ENCODE peak calls at places on chromosomes 12 and 14, in five cellular contexts. One of them, this sample, is unnamed.

GRCh38 chr12:76216585-76217472 is 131.4 kb downstream of the BBS10 start:
- DNase-seq in ascending aorta: no peak
- DNase-seq in aorta: no peak
- DNase-seq in CD4-positive, CD25-positive, alpha-beta regulatory T cell: no peak
- DNase-seq in A549: no peak
- DNase-seq in this sample: no peak

GRCh38 chr14:78754059-78754458 is 583.9 kb downstream of the NRXN3 start:
- DNase-seq in ascending aorta: no peak
- DNase-seq in aorta: no peak
- DNase-seq in CD4-positive, CD25-positive, alpha-beta regulatory T cell: no peak
- DNase-seq in A549: no peak
- DNase-seq in this sample: no peak

GRCh38 chr14:43795600-43796228 is 711.4 kb downstream of the FSCB start:
- DNase-seq in ascending aorta: no peak
- DNase-seq in aorta: no peak
- DNase-seq in CD4-positive, CD25-positive, alpha-beta regulatory T cell: no peak
- DNase-seq in A549: peak; percentile 25
- DNase-seq in this sample: peak; percentile 36

GRCh38 chr12:11884661-11885060 is 186.1 kb upstream of the BCL2L14 start:
- DNase-seq in ascending aorta: no peak
- DNase-seq in aorta: no peak
- DNase-seq in CD4-positive, CD25-positive, alpha-beta regulatory T cell: no peak
- DNase-seq in A549: peak; percentile 42
- DNase-seq in this sample: no peak

GRCh38 chr12:14403711-14404164 is 38.3 kb downstream of the ATF7IP start:
- DNase-seq in ascending aorta: peak; percentile 69
- DNase-seq in aorta: no peak
- DNase-seq in CD4-positive, CD25-positive, alpha-beta regulatory T cell: no peak
- DNase-seq in A549: peak; percentile 30
- DNase-seq in this sample: peak; percentile 67

GRCh38 chr12:127389923-127390322 is 877.0 kb upstream of the TMEM132C start:
- DNase-seq in ascending aorta: no peak
- DNase-seq in aorta: no peak
- DNase-seq in CD4-positive, CD25-positive, alpha-beta regulatory T cell: no peak
- DNase-seq in A549: peak; percentile 6
- DNase-seq in this sample: peak; percentile 53

GRCh38 chr12:49540229-49541139 is 1.7 kb downstream of the KCNH3 start:
- DNase-seq in ascending aorta: peak; percentile 61
- DNase-seq in aorta: peak; percentile 30
- DNase-seq in CD4-positive, CD25-positive, alpha-beta regulatory T cell: no peak
- DNase-seq in A549: no peak
- DNase-seq in this sample: no peak

GRCh38 chr12:24055747-24056146 is 106.3 kb upstream of the SOX5 start:
- DNase-seq in ascending aorta: no peak
- DNase-seq in aorta: no peak
- DNase-seq in CD4-positive, CD25-positive, alpha-beta regulatory T cell: no peak
- DNase-seq in A549: no peak
- DNase-seq in this sample: no peak

GRCh38 chr14:77133718-77134338 is 7.8 kb downstream of the ZDHHC22 start:
- DNase-seq in ascending aorta: no peak
- DNase-seq in aorta: peak; percentile 83
- DNase-seq in CD4-positive, CD25-positive, alpha-beta regulatory T cell: peak; percentile 66
- DNase-seq in A549: peak; percentile 49
- DNase-seq in this sample: peak; percentile 46

GRCh38 chr12:94618995-94619695 is 31.2 kb downstream of the TMCC3 start:
- DNase-seq in ascending aorta: no peak
- DNase-seq in aorta: no peak
- DNase-seq in CD4-positive, CD25-positive, alpha-beta regulatory T cell: peak; percentile 19
- DNase-seq in A549: peak; percentile 27
- DNase-seq in this sample: no peak

DNA sequence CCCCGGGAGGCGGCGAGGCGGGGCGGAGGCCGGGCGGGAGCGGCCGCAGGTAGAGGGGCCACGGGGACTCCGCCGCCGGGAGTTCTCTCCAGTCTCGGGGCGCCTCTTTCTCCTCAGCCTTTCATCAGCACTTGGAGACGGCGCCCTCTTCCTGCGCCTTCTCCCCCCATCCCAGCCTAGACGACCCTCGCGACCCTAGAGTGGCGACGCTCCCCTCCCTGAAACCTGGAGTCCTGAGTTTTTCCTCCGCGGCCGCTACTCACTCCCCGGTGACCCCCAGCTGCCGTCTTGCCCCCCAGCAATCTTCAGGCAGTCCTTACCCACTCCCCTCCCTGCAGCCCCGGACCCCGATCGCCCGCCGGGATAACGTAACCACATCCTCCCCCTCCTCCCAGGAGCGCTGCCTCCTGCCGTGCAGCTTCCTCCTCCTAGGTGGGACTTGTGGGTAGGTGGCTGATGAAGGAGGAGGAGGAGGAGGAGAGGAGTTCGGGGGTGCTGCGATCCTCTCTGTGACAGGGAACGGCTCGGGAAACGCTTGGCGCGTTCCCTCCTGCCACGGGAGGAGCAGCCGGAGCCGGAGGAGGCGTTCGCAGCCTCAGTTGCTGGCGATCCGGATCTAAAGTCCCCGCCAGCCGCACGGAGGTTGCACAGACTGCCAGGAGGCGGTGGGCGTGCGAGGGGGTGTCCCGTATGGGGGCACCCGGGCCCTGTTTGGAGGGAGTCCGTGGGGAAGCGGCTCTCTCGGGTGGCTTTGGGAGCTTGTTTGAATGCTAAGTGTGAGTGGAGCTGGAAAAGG is 889 bp downstream of the PLEKHA5 start:
- DNase-seq in ascending aorta: peak; percentile 64
- DNase-seq in aorta: peak; percentile 83
- DNase-seq in CD4-positive, CD25-positive, alpha-beta regulatory T cell: no peak
- DNase-seq in A549: peak; percentile 19
- DNase-seq in this sample: peak; percentile 42
- H3K27ac ChIP-seq in ascending aorta: peak overlapping the region; percentile 89
- H3K27ac ChIP-seq in aorta: peak overlapping the region; percentile 93
- H3K27ac ChIP-seq in CD4-positive, CD25-positive, alpha-beta regulatory T cell: no peak overlapping the region
- H3K27ac ChIP-seq in A549: peak overlapping the region; percentile 93
- H3K27ac ChIP-seq in this sample: peak overlapping the region; percentile 10

DNA sequence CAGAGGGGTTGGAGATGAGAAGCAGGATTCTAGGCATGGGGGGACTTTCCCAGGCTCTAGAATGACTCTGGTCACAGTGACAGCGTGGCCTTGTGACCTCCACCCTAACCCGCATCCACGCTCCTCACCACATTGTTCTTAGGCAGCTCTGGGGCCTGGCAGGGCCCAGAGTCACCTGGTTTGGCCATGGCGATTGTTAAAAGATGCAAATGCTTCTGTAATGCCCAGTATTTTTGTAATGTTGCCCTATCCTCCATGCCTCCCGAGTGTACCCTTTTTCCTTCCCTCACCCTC is 19.1 kb upstream of the EML1 start:
- DNase-seq in ascending aorta: no peak
- DNase-seq in aorta: no peak
- DNase-seq in CD4-positive, CD25-positive, alpha-beta regulatory T cell: no peak
- DNase-seq in A549: no peak
- DNase-seq in this sample: no peak
- H3K27ac ChIP-seq in ascending aorta: no peak overlapping the region
- H3K27ac ChIP-seq in aorta: no peak overlapping the region
- H3K27ac ChIP-seq in CD4-positive, CD25-positive, alpha-beta regulatory T cell: no peak overlapping the region
- H3K27ac ChIP-seq in A549: no peak overlapping the region
- H3K27ac ChIP-seq in this sample: peak overlapping the region; percentile 60

GRCh38 chr14:95530461-95531170 is 4.2 kb upstream of the GLRX5 start:
- DNase-seq in ascending aorta: no peak
- DNase-seq in aorta: no peak
- DNase-seq in CD4-positive, CD25-positive, alpha-beta regulatory T cell: no peak
- DNase-seq in A549: no peak
- DNase-seq in this sample: no peak
- H3K27ac ChIP-seq in ascending aorta: peak overlapping the region; percentile 53
- H3K27ac ChIP-seq in aorta: no peak overlapping the region
- H3K27ac ChIP-seq in CD4-positive, CD25-positive, alpha-beta regulatory T cell: no peak overlapping the region
- H3K27ac ChIP-seq in A549: no peak overlapping the region
- H3K27ac ChIP-seq in this sample: no peak overlapping the region

DNA sequence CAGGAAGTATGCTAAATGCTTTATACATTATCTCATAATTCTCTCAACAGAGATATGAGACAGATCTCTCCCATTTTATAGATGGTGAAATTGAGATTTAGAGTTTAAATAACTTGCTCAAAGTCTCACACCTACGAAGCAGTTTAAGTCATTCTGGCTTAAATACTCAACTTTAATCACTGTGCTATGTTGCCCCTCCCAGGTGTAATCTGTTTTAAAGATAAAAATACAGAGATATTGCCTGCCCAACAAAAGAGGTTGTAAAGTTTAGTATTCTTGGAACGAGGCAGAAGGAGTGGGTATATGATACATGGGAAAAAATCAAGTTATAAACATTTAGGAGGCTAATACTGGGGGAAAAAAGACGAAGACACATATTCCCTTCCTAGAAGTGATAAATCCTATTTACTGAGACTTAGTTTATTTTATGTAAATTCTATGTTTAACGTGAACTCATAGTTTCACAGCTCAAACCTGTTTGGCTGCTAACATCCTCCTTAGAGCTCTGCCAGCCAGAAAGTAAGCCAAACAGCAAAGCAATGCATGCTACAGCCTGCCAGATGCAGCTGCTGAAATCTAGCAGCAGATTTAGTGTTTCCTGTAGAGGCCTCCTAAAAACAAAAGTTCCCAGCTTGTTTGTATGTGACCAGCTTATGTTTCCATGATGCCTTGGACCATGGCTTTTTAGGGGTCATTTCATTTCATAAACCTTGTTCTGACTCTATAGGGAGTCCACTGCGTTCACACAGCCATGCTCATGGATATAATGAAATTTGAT is 157.0 kb upstream of the LRIG3 start:
- DNase-seq in ascending aorta: no peak
- DNase-seq in aorta: no peak
- DNase-seq in CD4-positive, CD25-positive, alpha-beta regulatory T cell: no peak
- DNase-seq in A549: no peak
- DNase-seq in this sample: peak; percentile 86
- H3K27ac ChIP-seq in ascending aorta: no peak overlapping the region
- H3K27ac ChIP-seq in aorta: no peak overlapping the region
- H3K27ac ChIP-seq in CD4-positive, CD25-positive, alpha-beta regulatory T cell: no peak overlapping the region
- H3K27ac ChIP-seq in A549: no peak overlapping the region
- H3K27ac ChIP-seq in this sample: peak overlapping the region; percentile 83

This sample was measured in SJCRH30.